ENCODE peak calls at places on chromosomes 16 and 17, in eight cellular contexts. U is cardiac fibroblast, H is AG04449, Y is right lobe of liver, P is NT2/D1, Z is body of pancreas, S is foreskin fibroblast, X is OCI-LY7. W is an unnamed sample.

GRCh38 chr16:74842413-74842812 is 67.8 kb upstream of the FA2H start:
- DNase-seq in U (no peak), X (no peak), Y (no peak), P (no peak), H (no peak), Z (no peak), S (no peak), W (no peak)

GRCh38 chr16:19432429-19432828 is 14.7 kb downstream of the TMC5 start:
- DNase-seq in Z (peak; percentile 39), X (no peak), S (no peak), P (no peak), H (no peak), U (no peak), Y (no peak), W (no peak)

GRCh38 chr17:28675980-28676379 is 14.0 kb downstream of the SUPT6H start:
- DNase-seq in H (no peak), X (peak; percentile 56), S (peak; percentile 16), U (no peak), Z (no peak), Y (no peak), P (no peak), W (no peak)

GRCh38 chr16:75377971-75378386 is 55.3 kb downstream of the CFDP1 start:
- DNase-seq in Y (no peak), X (no peak), H (peak; percentile 96), Z (peak; percentile 26), U (peak; percentile 98), S (peak; percentile 94), P (peak; percentile 71), W (no peak)

GRCh38 chr16:3115561-3115960 is 3.2 kb downstream of the ZNF205 start:
- DNase-seq in U (no peak), H (no peak), P (no peak), Y (no peak), S (no peak), Z (no peak), X (no peak), W (no peak)

GRCh38 chr17:83113381-83113780 is 34.0 kb downstream of the METRNL start:
- DNase-seq in P (no peak), Y (no peak), Z (no peak), U (no peak), S (no peak), X (no peak), H (no peak), W (no peak)

GRCh38 chr17:44318077-44318892 is 6.3 kb downstream of the SLC25A39 start:
- DNase-seq in P (no peak), Y (no peak), U (no peak), Z (no peak), X (no peak), H (no peak), S (no peak), W (no peak)

GRCh38 chr16:78761427-78761826 is 662.0 kb downstream of the WWOX start:
- DNase-seq in U (no peak), X (no peak), P (no peak), Z (no peak), S (no peak), H (no peak), Y (no peak), W (no peak)

GRCh38 chr16:79217375-79218011 is 383.0 kb downstream of the MAF start:
- DNase-seq in Z (no peak), Y (no peak), X (no peak), H (no peak), P (no peak), S (no peak), U (no peak), W (no peak)

GRCh38 chr17:1649844-1650409 is at the start of gene RILP:
- DNase-seq in H (no peak), X (no peak), Y (peak; percentile 98), U (peak; percentile 62), Z (peak; percentile 96), P (no peak), S (no peak), W (no peak)

GRCh38 chr17:48241131-48241591 is 133.6 kb downstream of the SNX11 start:
- DNase-seq in H (no peak), U (peak; percentile 89), P (no peak), S (peak; percentile 85), X (no peak), Y (no peak), Z (peak; percentile 7), W (no peak)

GRCh38 chr17:56978441-56979090 is 635 bp downstream of the SCPEP1 start:
- DNase-seq in Z (no peak), H (no peak), S (peak; percentile 19), Y (no peak), X (peak; percentile 48), P (no peak), U (peak; percentile 22), W (no peak)

GRCh38 chr17:75517277-75517865 is 1.0 kb downstream of the TSEN54 start:
- DNase-seq in X (peak; percentile 67), U (no peak), H (no peak), S (peak; percentile 39), P (no peak), Z (peak; percentile 24), Y (no peak), W (no peak)

GRCh38 chr17:10357768-10358167 is 15.0 kb downstream of the MYH13 start:
- DNase-seq in P (peak; percentile 16), Y (no peak), Z (peak; percentile 44), H (no peak), U (no peak), X (peak; percentile 20), S (no peak), W (peak; percentile 29)

GRCh38 chr16:56549744-56550385 is 15.0 kb upstream of the MT4 start:
- DNase-seq in Y (no peak), X (no peak), Z (no peak), U (no peak), P (no peak), S (peak; percentile 64), H (no peak), W (no peak)

GRCh38 chr17:61478026-61478789 is 26.0 kb downstream of the TBX4 start:
- DNase-seq in Z (no peak), H (no peak), Y (no peak), P (no peak), S (no peak), X (no peak), U (no peak), W (no peak)

GRCh38 chr17:8913091-8913490 is 45.6 kb upstream of the PIK3R6 start:
- DNase-seq in X (no peak), P (no peak), U (no peak), Y (no peak), Z (no peak), H (no peak), S (no peak), W (no peak)

GRCh38 chr17:78653382-78653781 is 76.2 kb upstream of the DNAH17 start:
- DNase-seq in X (no peak), P (no peak), Y (no peak), H (no peak), U (peak; percentile 60), Z (no peak), S (peak; percentile 58), W (no peak)

GRCh38 chr17:7885357-7886226 is 3.0 kb upstream of the CHD3 start:
- DNase-seq in P (no peak), U (peak; percentile 38), Y (no peak), H (no peak), X (peak; percentile 68), S (peak; percentile 55), Z (peak; percentile 59), W (no peak)

GRCh38 chr16:1223355-1224214 is 1.5 kb downstream of the TPSG1 start:
- DNase-seq in S (no peak), Z (no peak), Y (no peak), X (no peak), U (no peak), H (no peak), P (no peak), W (no peak)

GRCh38 chr17:59547131-59547915 is 18.1 kb upstream of the DHX40 start:
- DNase-seq in Y (no peak), X (no peak), Z (no peak), U (peak; percentile 18), H (no peak), P (no peak), S (peak; percentile 48), W (no peak)

GRCh38 chr16:4385066-4385788 is 13.6 kb downstream of the VASN start:
- DNase-seq in U (no peak), Z (no peak), H (no peak), X (no peak), Y (no peak), S (peak; percentile 72), P (no peak), W (no peak)

GRCh38 chr17:47896672-47897490 is 845 bp downstream of the SP2 start:
- DNase-seq in P (no peak), Y (no peak), U (peak; percentile 43), S (peak; percentile 38), H (no peak), Z (no peak), X (peak; percentile 6), W (no peak)

GRCh38 chr17:15651001-15651582 is 31.6 kb upstream of the FBXW10B start:
- DNase-seq in U (no peak), H (no peak), X (no peak), S (peak; percentile 29), Z (no peak), P (no peak), Y (no peak), W (no peak)
- H3K4me3 ChIP-seq in U (peak overlapping the region; percentile 98), H (peak overlapping the region; percentile 99), X (no peak overlapping the region), S (peak overlapping the region; percentile 96), Z (no peak overlapping the region), P (peak overlapping the region; percentile 32), Y (peak overlapping the region; percentile 10), W (no peak overlapping the region)

DNA sequence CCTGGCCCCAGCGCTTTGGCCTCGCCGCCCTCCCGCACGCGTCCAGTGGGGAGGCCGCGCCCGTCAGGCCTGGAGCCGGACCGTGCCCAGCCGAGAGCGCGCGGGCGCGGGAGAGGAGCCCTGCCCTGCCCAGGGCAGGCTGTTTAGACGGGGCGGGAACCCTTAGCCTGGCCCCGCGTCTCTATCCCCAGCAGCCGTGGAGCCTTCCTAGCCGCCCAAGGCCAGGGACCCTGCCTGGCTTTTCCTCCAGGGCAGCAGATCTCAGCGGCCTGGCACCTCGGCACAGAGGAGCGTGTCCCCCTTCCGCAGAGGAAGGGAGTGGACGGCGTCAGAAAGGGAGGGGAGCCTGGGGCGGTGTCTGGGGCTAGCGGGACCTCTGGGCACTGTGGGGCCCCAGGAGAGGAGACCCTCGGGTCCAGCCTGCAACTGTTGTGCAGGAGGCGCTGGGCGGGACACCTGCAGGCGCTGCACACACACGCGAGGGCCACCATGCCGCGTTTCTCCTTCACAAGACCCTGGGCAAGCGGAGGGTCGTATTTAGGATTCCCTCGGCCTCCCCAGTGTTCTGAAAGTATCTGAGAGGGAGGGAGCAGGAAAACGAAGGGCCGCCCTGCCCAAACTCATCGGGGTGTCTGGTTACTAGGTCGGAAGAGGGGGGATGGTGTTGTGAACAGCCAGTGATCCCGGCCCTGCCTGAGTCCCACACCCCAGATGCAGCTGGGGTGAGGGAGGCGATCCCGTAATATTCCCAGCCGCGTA is 2.3 kb upstream of the NPTX1 start:
- DNase-seq in P (no peak), Y (no peak), X (no peak), U (no peak), H (no peak), Z (no peak), S (no peak), W (no peak)
- H3K4me3 ChIP-seq in P (peak overlapping the region; percentile 39), Y (no peak overlapping the region), X (no peak overlapping the region), U (peak overlapping the region; percentile 21), H (peak overlapping the region; percentile 32), Z (no peak overlapping the region), S (peak overlapping the region; percentile 32), W (peak overlapping the region; percentile 26)

GRCh38 chr16:85173981-85174751 is 61.9 kb upstream of the CIBAR2 start:
- DNase-seq in P (no peak), S (peak; percentile 94), U (peak; percentile 76), H (no peak), X (no peak), Y (peak; percentile 75), Z (peak; percentile 68), W (no peak)
- H3K4me3 ChIP-seq in P (no peak overlapping the region), S (peak overlapping the region; percentile 33), U (no peak overlapping the region), H (peak overlapping the region; percentile 43), X (no peak overlapping the region), Y (no peak overlapping the region), Z (no peak overlapping the region), W (no peak overlapping the region)

GRCh38 chr17:77462101-77462500 is 321.3 kb downstream of the SEC14L1 start:
- DNase-seq in Y (no peak), U (no peak), S (no peak), P (no peak), Z (no peak), X (peak; percentile 95), H (no peak), W (no peak)
- H3K4me3 ChIP-seq in Y (no peak overlapping the region), U (no peak overlapping the region), S (no peak overlapping the region), P (no peak overlapping the region), Z (no peak overlapping the region), X (peak overlapping the region; percentile 47), H (no peak overlapping the region), W (no peak overlapping the region)